ENCODE peak calls at places on chromosomes 13 and 19, in six cellular contexts. F is stimulated activated CD8-positive, alpha-beta memory T cell treated with anti-CD3 and anti-CD28 coated beads, Interleukin-12 subunit alpha, Interleukin-12 subunit beta, amount 100 ng/mL, for 1 hour; E is dermis blood vessel endothelial cell; C is lower leg skin; L is stimulated activated CD4-positive, alpha-beta T cell treated with anti-CD3 and anti-CD28 coated beads, Interleukin-1b, Interleukin-23, amount 100 ng/mL, for 1 hour; J is activated naive CD4-positive, alpha-beta T cell treated with anti-CD3 and anti-CD28 coated beads, Interleukin-2, amount 10 ng/mL, durations not matched to agents 7 days and 5 days. V is an unnamed sample.
A peak's percentile ranks its signal among the peaks of the same experiment; 100 is the strongest.

GRCh38 chr19:36139473-36140288 is at the start of gene CAPNS1:
- DNase-seq in F (peak; percentile 84), J (peak; percentile 94), E (peak; percentile 98), L (peak; percentile 80), C (peak; percentile 95), V (peak; percentile 99)

GRCh38 chr13:109840201-109840892 is 54.0 kb upstream of the IRS2 start:
- DNase-seq in C (no peak), E (no peak), F (no peak), J (no peak), L (no peak), V (peak; percentile 50)

GRCh38 chr19:2254052-2254872 is 2.0 kb downstream of the JSRP1 start:
- DNase-seq in F (no peak), L (no peak), C (no peak), J (no peak), E (peak; percentile 61), V (no peak)

GRCh38 chr13:34276764-34277163 is 458.8 kb downstream of the RFC3 start:
- DNase-seq in E (no peak), F (no peak), L (no peak), J (no peak), C (no peak), V (no peak)

GRCh38 chr19:50777830-50778303 is 7.6 kb downstream of the GPR32 start:
- DNase-seq in F (no peak), E (no peak), L (no peak), J (no peak), C (no peak), V (peak; percentile 50)

GRCh38 chr13:35343417-35343816 is 133.1 kb downstream of the MAB21L1 start:
- DNase-seq in E (no peak), F (no peak), C (no peak), L (no peak), J (no peak), V (no peak)

GRCh38 chr19:2739602-2740313 is at the start of gene SLC39A3:
- DNase-seq in C (peak; percentile 97), L (peak; percentile 99), J (peak; percentile 99), E (peak; percentile 99), F (peak; percentile 99), V (peak; percentile 96)

GRCh38 chr13:74250738-74251190 is 116.6 kb upstream of the KLF12 start:
- DNase-seq in E (no peak), J (no peak), L (no peak), F (no peak), C (no peak), V (no peak)

GRCh38 chr19:30256510-30256850 is 115.7 kb upstream of the ZNF536 start:
- DNase-seq in C (no peak), F (no peak), E (no peak), J (no peak), L (no peak), V (no peak)

GRCh38 chr19:53394974-53395839 is at the start of gene ZNF765:
- DNase-seq in E (peak; percentile 94), F (peak; percentile 98), C (peak; percentile 93), J (peak; percentile 96), L (peak; percentile 92), V (peak; percentile 96)